ENCODE peak calls at places on chromosomes 11 and 22, in four cellular contexts. Y is natural killer cell treated with Interleukin-12 subunit alpha and Interleukin-12 subunit beta and Interleukin-15 and Interleukin-18, amount 100 ng/mL, for 72 hours; H is stimulated activated CD4-positive, alpha-beta T cell treated with anti-CD3 and anti-CD28 coated beads, TNF-alpha, amount 100 ng/mL, for 24 hours; V is effector memory CD4-positive, alpha-beta T cell. U is an unnamed sample.

GRCh38 chr11:116510166-116510565 is 262.6 kb downstream of the BUD13 start:
- DNase-seq in Y (no peak), H (no peak), V (no peak), U (no peak)

GRCh38 chr22:33584152-33584551 is 336.1 kb downstream of the LARGE1 start:
- DNase-seq in Y (no peak), H (no peak), V (no peak), U (no peak)

GRCh38 chr11:837990-838307 is 4.4 kb downstream of the POLR2L start:
- DNase-seq in Y (no peak), H (no peak), V (no peak), U (no peak)

GRCh38 chr22:48057116-48057835 is 1294.8 kb downstream of the TBC1D22A start:
- DNase-seq in Y (no peak), H (no peak), V (no peak), U (no peak)

GRCh38 chr11:1149545-1149944 is 8.2 kb upstream of the MUC5AC start:
- DNase-seq in Y (no peak), H (no peak), V (no peak), U (no peak)

GRCh38 chr22:26906464-26906863 is 249.1 kb downstream of the MIAT start:
- DNase-seq in Y (no peak), H (no peak), V (no peak), U (no peak)

GRCh38 chr11:68594123-68594522 is 90.2 kb upstream of the GAL start:
- DNase-seq in Y (no peak), H (no peak), V (no peak), U (no peak)

GRCh38 chr22:45754822-45755221 is 83.2 kb downstream of the ATXN10 start:
- DNase-seq in Y (no peak), H (no peak), V (no peak), U (no peak)

GRCh38 chr11:7516488-7516887 is 2.7 kb downstream of the PPFIBP2 start:
- DNase-seq in Y (no peak), H (no peak), V (no peak), U (no peak)

GRCh38 chr11:69374110-69374981 is 80.4 kb downstream of the MYEOV start:
- DNase-seq in Y (no peak), H (no peak), V (no peak), U (no peak)

GRCh38 chr11:94809251-94809650 is 41.1 kb downstream of the AMOTL1 start:
- DNase-seq in Y (no peak), H (no peak), V (no peak), U (no peak)

GRCh38 chr11:64694821-64695365 is 28.1 kb downstream of the NRXN2 start:
- DNase-seq in Y (no peak), H (no peak), V (no peak), U (peak; percentile 86)